ENCODE peak calls at places on chromosome 3, in seven cellular contexts. J is CD8-positive, alpha-beta memory T cell; D is mammary epithelial cell; Y is ovary; G is colonic mucosa; C is NT2/D1; L is testis. F is an unnamed sample.

GRCh38 chr3:148006508-148006907 is 597.3 kb downstream of the ZIC1 start:
- DNase-seq in D (peak; percentile 77), J (no peak), C (no peak), Y (no peak), G (no peak), L (no peak), F (no peak)

GRCh38 chr3:49460188-49460885 is 9.7 kb upstream of the DAG1 start:
- DNase-seq in C (no peak), D (no peak), L (no peak), J (no peak), Y (no peak), G (no peak), F (no peak)

GRCh38 chr3:61688307-61688695 is 126.9 kb downstream of the PTPRG start:
- DNase-seq in L (no peak), J (no peak), Y (no peak), D (no peak), G (no peak), C (peak; percentile 96), F (no peak)

GRCh38 chr3:36792342-36792741 is 28.0 kb upstream of the DCLK3 start:
- DNase-seq in D (peak; percentile 27), C (peak; percentile 56), L (no peak), J (no peak), G (no peak), Y (no peak), F (no peak)

GRCh38 chr3:71206305-71206704 is 377.2 kb downstream of the FOXP1 start:
- DNase-seq in L (no peak), D (no peak), G (no peak), Y (no peak), C (no peak), J (no peak), F (no peak)

GRCh38 chr3:139745831-139746230 is 68.1 kb upstream of the NMNAT3 start:
- DNase-seq in J (no peak), C (no peak), D (peak; percentile 58), G (no peak), Y (no peak), L (no peak), F (no peak)

GRCh38 chr3:74520895-74521294 is 93.6 kb downstream of the CNTN3 start:
- DNase-seq in D (no peak), J (no peak), L (no peak), Y (no peak), C (no peak), G (no peak), F (no peak)

GRCh38 chr3:46998121-46998851 is 18.8 kb downstream of the NBEAL2 start:
- DNase-seq in J (peak; percentile 50), C (peak; percentile 81), Y (peak; percentile 59), D (peak; percentile 50), G (peak; percentile 78), L (peak; percentile 85), F (peak; percentile 77)

GRCh38 chr3:66041116-66041515 is 2.4 kb upstream of the MAGI1 start:
- DNase-seq in C (no peak), J (no peak), Y (no peak), L (no peak), D (no peak), G (no peak), F (no peak)

GRCh38 chr3:194938845-194939531 is 253.3 kb downstream of the FAM43A start:
- DNase-seq in C (no peak), Y (no peak), L (no peak), G (no peak), J (no peak), D (no peak), F (no peak)

GRCh38 chr3:48399387-48400172 is 27.6 kb downstream of the FBXW12 start:
- DNase-seq in C (no peak), J (no peak), Y (peak; percentile 16), L (peak; percentile 12), D (no peak), G (no peak), F (no peak)

GRCh38 chr3:129228891-129229585 is 20.4 kb upstream of the COPG1 start:
- DNase-seq in L (no peak), G (no peak), J (no peak), D (peak; percentile 78), Y (peak; percentile 46), C (no peak), F (peak; percentile 33)

GRCh38 chr3:14453841-14454630 is 51.6 kb downstream of the SLC6A6 start:
- DNase-seq in L (no peak), C (no peak), D (no peak), G (no peak), J (no peak), Y (no peak), F (no peak)

GRCh38 chr3:77652624-77653023 is 612.7 kb downstream of the ROBO2 start:
- DNase-seq in J (no peak), Y (no peak), C (no peak), L (no peak), G (no peak), D (no peak), F (no peak)

GRCh38 chr3:179186426-179186825 is 38.3 kb downstream of the PIK3CA start:
- DNase-seq in C (no peak), D (no peak), G (no peak), J (no peak), Y (no peak), L (no peak), F (no peak)

GRCh38 chr3:71117572-71118247 is 465.8 kb downstream of the FOXP1 start:
- DNase-seq in Y (no peak), D (no peak), J (no peak), C (no peak), G (peak; percentile 52), L (no peak), F (no peak)

GRCh38 chr3:99774467-99774866 is 43.2 kb upstream of the CMSS1 start:
- DNase-seq in L (no peak), C (no peak), Y (no peak), G (no peak), D (peak; percentile 93), J (no peak), F (no peak)

GRCh38 chr3:193774916-193775285 is 181.9 kb downstream of the OPA1 start:
- DNase-seq in L (no peak), Y (no peak), D (no peak), G (no peak), J (no peak), C (no peak), F (no peak)

GRCh38 chr3:193771736-193772135 is 178.7 kb downstream of the OPA1 start:
- DNase-seq in L (no peak), Y (no peak), D (no peak), C (no peak), J (no peak), G (no peak), F (no peak)

GRCh38 chr3:193772389-193772788 is 179.4 kb downstream of the OPA1 start:
- DNase-seq in D (no peak), L (no peak), C (no peak), J (no peak), G (no peak), Y (no peak), F (no peak)

GRCh38 chr3:193774272-193774915 is 181.4 kb downstream of the OPA1 start:
- DNase-seq in D (no peak), J (no peak), G (peak; percentile 4), L (no peak), Y (no peak), C (no peak), F (no peak)

DNA sequence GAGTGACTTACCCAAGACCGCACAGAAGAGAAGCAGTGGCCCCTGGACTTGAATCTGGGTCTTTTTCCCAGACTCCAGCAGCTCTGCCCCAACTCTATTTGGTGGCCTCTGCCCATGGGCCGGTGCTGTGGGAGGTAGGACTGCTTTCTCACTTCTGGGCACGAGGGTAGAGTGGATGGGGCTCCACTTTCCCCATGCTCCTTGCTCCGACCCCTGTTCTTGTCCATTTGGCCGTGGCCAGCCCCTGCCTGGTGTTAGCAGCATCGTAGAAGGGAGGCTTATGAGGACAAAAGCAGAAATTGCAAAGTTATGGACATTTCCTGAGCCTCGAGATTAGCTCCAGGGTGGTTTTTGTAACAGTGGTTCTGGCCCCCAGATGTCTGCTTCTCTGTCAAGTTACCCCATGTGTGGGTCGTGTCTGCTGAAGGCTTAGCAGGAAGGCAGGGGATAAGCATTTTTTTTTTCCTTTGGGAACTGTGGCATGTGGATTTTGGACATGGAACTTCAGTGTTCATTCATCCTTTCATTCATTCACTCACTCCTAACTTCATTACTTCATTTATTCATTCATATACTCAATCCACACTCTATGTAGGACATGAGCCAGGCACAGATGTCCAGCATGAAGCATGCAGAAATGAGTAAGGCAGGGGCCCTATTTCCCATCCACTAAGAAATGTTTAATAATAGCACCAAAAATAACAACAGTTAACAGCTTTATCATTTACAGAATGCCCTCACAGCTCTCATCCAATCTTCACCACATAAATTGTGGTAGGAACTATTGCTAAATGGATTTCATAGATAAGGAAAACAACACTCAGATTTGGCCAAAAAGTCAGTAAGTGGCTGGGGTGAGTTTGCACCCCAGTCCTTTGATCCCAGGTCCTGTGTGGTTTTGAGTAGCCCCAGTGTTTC is 180.5 kb downstream of the OPA1 start:
- DNase-seq in D (no peak), C (no peak), Y (no peak), L (no peak), J (no peak), G (no peak), F (no peak)
- H3K4me1 ChIP-seq in D (no peaks in the 10 kb centered on the region), C (peaks cover 8% of the 10 kb centered on the region), Y (no peaks in the 10 kb centered on the region), L (no peaks in the 10 kb centered on the region), J (peaks cover 3% of the 10 kb centered on the region), G (no peaks in the 10 kb centered on the region), F (no peaks in the 10 kb centered on the region)

GRCh38 chr3:58952128-58952917 is 97.5 kb downstream of the CFAP20DC start:
- DNase-seq in D (no peak), J (no peak), G (no peak), L (no peak), Y (no peak), C (no peak), F (no peak)
- H3K9me3 ChIP-seq in D (no peaks in the 10 kb centered on the region), J (no peaks in the 10 kb centered on the region), G (no peaks in the 10 kb centered on the region), L (no peaks in the 10 kb centered on the region), Y (no peaks in the 10 kb centered on the region), C (peaks cover 8% of the 10 kb centered on the region), F (peaks cover 3% of the 10 kb centered on the region)

DNA sequence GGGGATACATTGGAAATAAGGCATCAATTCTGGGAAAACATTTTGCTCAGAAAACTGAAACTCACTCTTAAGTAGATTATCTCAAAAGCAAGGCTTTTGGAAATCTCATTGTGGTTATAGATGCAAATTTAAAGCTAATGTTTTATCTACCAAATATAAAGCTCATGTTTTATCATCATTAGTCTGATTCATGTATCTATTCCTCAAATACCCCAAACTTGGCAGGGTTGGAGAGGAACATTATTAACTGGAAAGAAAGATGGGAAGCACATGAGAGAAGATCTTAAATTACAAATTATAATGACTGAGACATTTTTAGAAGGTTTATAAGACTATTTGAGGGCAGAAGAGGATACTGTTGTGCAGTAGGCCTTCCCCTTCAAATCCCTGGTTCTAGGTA is 137.3 kb upstream of the TGFBR2 start:
- DNase-seq in C (no peak), J (no peak), L (no peak), D (no peak), G (no peak), Y (no peak), F (no peak)
- H3K4me1 ChIP-seq in C (no peaks in the 10 kb centered on the region), J (no peaks in the 10 kb centered on the region), L (no peaks in the 10 kb centered on the region), D (peaks cover 4% of the 10 kb centered on the region), G (no peaks in the 10 kb centered on the region), Y (no peaks in the 10 kb centered on the region), F (peaks cover 37% of the 10 kb centered on the region)

DNA sequence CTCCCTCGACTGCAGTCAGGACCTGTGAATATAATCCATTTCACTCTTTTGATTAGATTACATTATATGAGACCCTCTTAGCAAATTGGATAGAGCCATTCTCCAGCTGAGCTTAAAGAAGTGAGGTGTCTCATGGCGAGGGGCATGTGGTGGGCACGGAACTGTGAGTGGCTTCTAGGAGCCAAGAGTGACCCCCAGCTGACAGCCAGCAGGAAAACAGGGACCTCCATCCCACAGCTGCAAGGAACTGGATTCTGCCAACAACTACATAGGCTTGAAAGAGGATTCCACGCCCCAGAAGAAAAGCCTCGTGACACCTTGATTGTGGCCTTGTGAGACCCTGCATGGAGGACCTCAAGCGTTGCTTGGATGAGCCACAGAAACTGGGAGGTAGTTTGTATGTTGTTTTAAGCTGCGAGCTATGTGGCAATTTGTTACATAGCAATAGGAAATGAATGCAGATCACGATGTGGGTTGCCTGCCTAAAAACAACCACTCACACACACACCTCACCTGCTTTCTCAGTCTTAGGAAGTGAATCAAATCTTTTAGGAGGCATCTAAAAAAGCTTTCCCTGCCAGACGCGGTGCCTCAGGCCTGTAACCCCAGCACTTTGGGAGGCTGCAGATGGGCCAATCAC is 84.2 kb upstream of the BHLHE40 start:
- DNase-seq in L (no peak), Y (no peak), C (no peak), D (no peak), J (no peak), G (no peak), F (no peak)
- H3K9me3 ChIP-seq in L (no peaks in the 10 kb centered on the region), Y (no peaks in the 10 kb centered on the region), C (no peaks in the 10 kb centered on the region), D (no peaks in the 10 kb centered on the region), J (no peaks in the 10 kb centered on the region), G (no peaks in the 10 kb centered on the region), F (no peaks in the 10 kb centered on the region)

F was measured in left ventricle myocardium inferior.